ENCODE peak calls at places on chromosomes 11 and 22, in ten cellular contexts. One of them, this sample, is unnamed.

GRCh38 chr11:68430801-68431200 is 29.8 kb upstream of the PPP6R3 start:
- DNase-seq in NAMALWA: no peak
- DNase-seq in left kidney: no peak
- DNase-seq in BJ: no peak
- DNase-seq in stimulated activated CD8-positive, alpha-beta memory T cell treated with anti-CD3 and anti-CD28 coated beads, Interleukin-15, amount 100 ng/mL, for 4 hours: no peak
- DNase-seq in non-pigmented ciliary epithelial cell: no peak
- DNase-seq in activated CD8-positive, alpha-beta memory T cell treated with anti-CD3 and anti-CD28 coated beads for 1 hour: no peak
- DNase-seq in NCI-H2029 treated with DMSO at 0.1 percent for 48 hours: peak; percentile 87
- DNase-seq in fibroblast of pulmonary artery: no peak
- DNase-seq in OCI-M1: no peak
- DNase-seq in this sample: no peak

GRCh38 chr11:103798029-103798428 is 238.4 kb upstream of the DDI1 start:
- DNase-seq in NAMALWA: no peak
- DNase-seq in left kidney: peak; percentile 15
- DNase-seq in BJ: peak; percentile 57
- DNase-seq in stimulated activated CD8-positive, alpha-beta memory T cell treated with anti-CD3 and anti-CD28 coated beads, Interleukin-15, amount 100 ng/mL, for 4 hours: no peak
- DNase-seq in non-pigmented ciliary epithelial cell: peak; percentile 55
- DNase-seq in activated CD8-positive, alpha-beta memory T cell treated with anti-CD3 and anti-CD28 coated beads for 1 hour: no peak
- DNase-seq in NCI-H2029 treated with DMSO at 0.1 percent for 48 hours: no peak
- DNase-seq in fibroblast of pulmonary artery: peak; percentile 93
- DNase-seq in OCI-M1: peak; percentile 56
- DNase-seq in this sample: no peak

GRCh38 chr11:110297082-110297725 is 790 bp upstream of the RDX start:
- DNase-seq in NAMALWA: peak; percentile 8
- DNase-seq in left kidney: no peak
- DNase-seq in BJ: no peak
- DNase-seq in stimulated activated CD8-positive, alpha-beta memory T cell treated with anti-CD3 and anti-CD28 coated beads, Interleukin-15, amount 100 ng/mL, for 4 hours: no peak
- DNase-seq in non-pigmented ciliary epithelial cell: no peak
- DNase-seq in activated CD8-positive, alpha-beta memory T cell treated with anti-CD3 and anti-CD28 coated beads for 1 hour: no peak
- DNase-seq in NCI-H2029 treated with DMSO at 0.1 percent for 48 hours: no peak
- DNase-seq in fibroblast of pulmonary artery: no peak
- DNase-seq in OCI-M1: peak; percentile 68
- DNase-seq in this sample: no peak

GRCh38 chr22:38497869-38498268 is 8.2 kb downstream of the DDX17 start:
- DNase-seq in NAMALWA: no peak
- DNase-seq in left kidney: no peak
- DNase-seq in BJ: no peak
- DNase-seq in stimulated activated CD8-positive, alpha-beta memory T cell treated with anti-CD3 and anti-CD28 coated beads, Interleukin-15, amount 100 ng/mL, for 4 hours: no peak
- DNase-seq in non-pigmented ciliary epithelial cell: no peak
- DNase-seq in activated CD8-positive, alpha-beta memory T cell treated with anti-CD3 and anti-CD28 coated beads for 1 hour: no peak
- DNase-seq in NCI-H2029 treated with DMSO at 0.1 percent for 48 hours: no peak
- DNase-seq in fibroblast of pulmonary artery: no peak
- DNase-seq in OCI-M1: no peak
- DNase-seq in this sample: no peak

GRCh38 chr11:93089474-93090102 is 108.2 kb downstream of the SLC36A4 start:
- DNase-seq in NAMALWA: peak; percentile 32
- DNase-seq in left kidney: peak; percentile 47
- DNase-seq in BJ: no peak
- DNase-seq in stimulated activated CD8-positive, alpha-beta memory T cell treated with anti-CD3 and anti-CD28 coated beads, Interleukin-15, amount 100 ng/mL, for 4 hours: no peak
- DNase-seq in non-pigmented ciliary epithelial cell: peak; percentile 36
- DNase-seq in activated CD8-positive, alpha-beta memory T cell treated with anti-CD3 and anti-CD28 coated beads for 1 hour: no peak
- DNase-seq in NCI-H2029 treated with DMSO at 0.1 percent for 48 hours: peak; percentile 1
- DNase-seq in fibroblast of pulmonary artery: peak; percentile 53
- DNase-seq in OCI-M1: peak; percentile 60
- DNase-seq in this sample: no peak

GRCh38 chr11:69131644-69132300 is 24.0 kb upstream of the SMIM38 start:
- DNase-seq in NAMALWA: no peak
- DNase-seq in left kidney: peak; percentile 96
- DNase-seq in BJ: no peak
- DNase-seq in stimulated activated CD8-positive, alpha-beta memory T cell treated with anti-CD3 and anti-CD28 coated beads, Interleukin-15, amount 100 ng/mL, for 4 hours: no peak
- DNase-seq in non-pigmented ciliary epithelial cell: peak; percentile 30
- DNase-seq in activated CD8-positive, alpha-beta memory T cell treated with anti-CD3 and anti-CD28 coated beads for 1 hour: no peak
- DNase-seq in NCI-H2029 treated with DMSO at 0.1 percent for 48 hours: peak; percentile 6
- DNase-seq in fibroblast of pulmonary artery: peak; percentile 81
- DNase-seq in OCI-M1: peak; percentile 80
- DNase-seq in this sample: no peak

GRCh38 chr11:134939905-134940304 is 527.9 kb upstream of the B3GAT1 start:
- DNase-seq in NAMALWA: no peak
- DNase-seq in left kidney: peak; percentile 70
- DNase-seq in BJ: no peak
- DNase-seq in stimulated activated CD8-positive, alpha-beta memory T cell treated with anti-CD3 and anti-CD28 coated beads, Interleukin-15, amount 100 ng/mL, for 4 hours: no peak
- DNase-seq in non-pigmented ciliary epithelial cell: no peak
- DNase-seq in activated CD8-positive, alpha-beta memory T cell treated with anti-CD3 and anti-CD28 coated beads for 1 hour: no peak
- DNase-seq in NCI-H2029 treated with DMSO at 0.1 percent for 48 hours: no peak
- DNase-seq in fibroblast of pulmonary artery: no peak
- DNase-seq in OCI-M1: peak; percentile 28
- DNase-seq in this sample: no peak

GRCh38 chr22:24189249-24190158 is 8.2 kb downstream of the SUSD2 start:
- DNase-seq in NAMALWA: peak; percentile 55
- DNase-seq in left kidney: peak; percentile 84
- DNase-seq in BJ: no peak
- DNase-seq in stimulated activated CD8-positive, alpha-beta memory T cell treated with anti-CD3 and anti-CD28 coated beads, Interleukin-15, amount 100 ng/mL, for 4 hours: no peak
- DNase-seq in non-pigmented ciliary epithelial cell: no peak
- DNase-seq in activated CD8-positive, alpha-beta memory T cell treated with anti-CD3 and anti-CD28 coated beads for 1 hour: no peak
- DNase-seq in NCI-H2029 treated with DMSO at 0.1 percent for 48 hours: peak; percentile 7
- DNase-seq in fibroblast of pulmonary artery: peak; percentile 76
- DNase-seq in OCI-M1: peak; percentile 85
- DNase-seq in this sample: no peak

GRCh38 chr11:28343304-28344233 is 235.4 kb downstream of the METTL15 start:
- DNase-seq in NAMALWA: no peak
- DNase-seq in left kidney: peak; percentile 3
- DNase-seq in BJ: peak; percentile 59
- DNase-seq in stimulated activated CD8-positive, alpha-beta memory T cell treated with anti-CD3 and anti-CD28 coated beads, Interleukin-15, amount 100 ng/mL, for 4 hours: no peak
- DNase-seq in non-pigmented ciliary epithelial cell: peak; percentile 59
- DNase-seq in activated CD8-positive, alpha-beta memory T cell treated with anti-CD3 and anti-CD28 coated beads for 1 hour: no peak
- DNase-seq in NCI-H2029 treated with DMSO at 0.1 percent for 48 hours: no peak
- DNase-seq in fibroblast of pulmonary artery: peak; percentile 85
- DNase-seq in OCI-M1: peak; percentile 87
- DNase-seq in this sample: peak; percentile 46

GRCh38 chr11:63766501-63767270 is 1.9 kb downstream of the ZFTA start:
- DNase-seq in NAMALWA: no peak
- DNase-seq in left kidney: no peak
- DNase-seq in BJ: no peak
- DNase-seq in stimulated activated CD8-positive, alpha-beta memory T cell treated with anti-CD3 and anti-CD28 coated beads, Interleukin-15, amount 100 ng/mL, for 4 hours: no peak
- DNase-seq in non-pigmented ciliary epithelial cell: no peak
- DNase-seq in activated CD8-positive, alpha-beta memory T cell treated with anti-CD3 and anti-CD28 coated beads for 1 hour: no peak
- DNase-seq in NCI-H2029 treated with DMSO at 0.1 percent for 48 hours: no peak
- DNase-seq in fibroblast of pulmonary artery: no peak
- DNase-seq in OCI-M1: no peak
- DNase-seq in this sample: no peak

GRCh38 chr11:102620858-102621561 is 4.1 kb downstream of the MMP20 start:
- DNase-seq in NAMALWA: no peak
- DNase-seq in left kidney: peak; percentile 12
- DNase-seq in BJ: no peak
- DNase-seq in stimulated activated CD8-positive, alpha-beta memory T cell treated with anti-CD3 and anti-CD28 coated beads, Interleukin-15, amount 100 ng/mL, for 4 hours: no peak
- DNase-seq in non-pigmented ciliary epithelial cell: no peak
- DNase-seq in activated CD8-positive, alpha-beta memory T cell treated with anti-CD3 and anti-CD28 coated beads for 1 hour: no peak
- DNase-seq in NCI-H2029 treated with DMSO at 0.1 percent for 48 hours: no peak
- DNase-seq in fibroblast of pulmonary artery: peak; percentile 80
- DNase-seq in OCI-M1: no peak
- DNase-seq in this sample: no peak

GRCh38 chr22:50717709-50718351 is 20.2 kb upstream of the ACR start:
- DNase-seq in NAMALWA: peak; percentile 51
- DNase-seq in left kidney: no peak
- DNase-seq in BJ: no peak
- DNase-seq in stimulated activated CD8-positive, alpha-beta memory T cell treated with anti-CD3 and anti-CD28 coated beads, Interleukin-15, amount 100 ng/mL, for 4 hours: no peak
- DNase-seq in non-pigmented ciliary epithelial cell: no peak
- DNase-seq in activated CD8-positive, alpha-beta memory T cell treated with anti-CD3 and anti-CD28 coated beads for 1 hour: no peak
- DNase-seq in NCI-H2029 treated with DMSO at 0.1 percent for 48 hours: no peak
- DNase-seq in fibroblast of pulmonary artery: no peak
- DNase-seq in OCI-M1: no peak
- DNase-seq in this sample: no peak

GRCh38 chr11:117547188-117547831 is 219.7 kb downstream of the CEP164 start:
- DNase-seq in NAMALWA: no peak
- DNase-seq in left kidney: no peak
- DNase-seq in BJ: no peak
- DNase-seq in stimulated activated CD8-positive, alpha-beta memory T cell treated with anti-CD3 and anti-CD28 coated beads, Interleukin-15, amount 100 ng/mL, for 4 hours: no peak
- DNase-seq in non-pigmented ciliary epithelial cell: no peak
- DNase-seq in activated CD8-positive, alpha-beta memory T cell treated with anti-CD3 and anti-CD28 coated beads for 1 hour: no peak
- DNase-seq in NCI-H2029 treated with DMSO at 0.1 percent for 48 hours: no peak
- DNase-seq in fibroblast of pulmonary artery: no peak
- DNase-seq in OCI-M1: no peak
- DNase-seq in this sample: no peak

GRCh38 chr11:43021466-43021865 is 290.3 kb upstream of the API5 start:
- DNase-seq in NAMALWA: peak; percentile 53
- DNase-seq in left kidney: peak; percentile 44
- DNase-seq in BJ: no peak
- DNase-seq in stimulated activated CD8-positive, alpha-beta memory T cell treated with anti-CD3 and anti-CD28 coated beads, Interleukin-15, amount 100 ng/mL, for 4 hours: no peak
- DNase-seq in non-pigmented ciliary epithelial cell: no peak
- DNase-seq in activated CD8-positive, alpha-beta memory T cell treated with anti-CD3 and anti-CD28 coated beads for 1 hour: no peak
- DNase-seq in NCI-H2029 treated with DMSO at 0.1 percent for 48 hours: peak; percentile 63
- DNase-seq in fibroblast of pulmonary artery: no peak
- DNase-seq in OCI-M1: peak; percentile 58
- DNase-seq in this sample: no peak

GRCh38 chr11:22808559-22809197 is 20.9 kb downstream of the SVIP start:
- DNase-seq in NAMALWA: no peak
- DNase-seq in left kidney: no peak
- DNase-seq in BJ: no peak
- DNase-seq in stimulated activated CD8-positive, alpha-beta memory T cell treated with anti-CD3 and anti-CD28 coated beads, Interleukin-15, amount 100 ng/mL, for 4 hours: no peak
- DNase-seq in non-pigmented ciliary epithelial cell: no peak
- DNase-seq in activated CD8-positive, alpha-beta memory T cell treated with anti-CD3 and anti-CD28 coated beads for 1 hour: no peak
- DNase-seq in NCI-H2029 treated with DMSO at 0.1 percent for 48 hours: no peak
- DNase-seq in fibroblast of pulmonary artery: peak; percentile 63
- DNase-seq in OCI-M1: no peak
- DNase-seq in this sample: no peak

GRCh38 chr11:70699294-70700221 is 301.2 kb downstream of the CTTN start:
- DNase-seq in NAMALWA: peak; percentile 11
- DNase-seq in left kidney: peak; percentile 69
- DNase-seq in BJ: no peak
- DNase-seq in stimulated activated CD8-positive, alpha-beta memory T cell treated with anti-CD3 and anti-CD28 coated beads, Interleukin-15, amount 100 ng/mL, for 4 hours: no peak
- DNase-seq in non-pigmented ciliary epithelial cell: no peak
- DNase-seq in activated CD8-positive, alpha-beta memory T cell treated with anti-CD3 and anti-CD28 coated beads for 1 hour: no peak
- DNase-seq in NCI-H2029 treated with DMSO at 0.1 percent for 48 hours: no peak
- DNase-seq in fibroblast of pulmonary artery: no peak
- DNase-seq in OCI-M1: no peak
- DNase-seq in this sample: no peak

GRCh38 chr11:8963569-8964323 is 496 bp downstream of the TMEM9B start:
- DNase-seq in NAMALWA: peak; percentile 82
- DNase-seq in left kidney: peak; percentile 92
- DNase-seq in BJ: no peak
- DNase-seq in stimulated activated CD8-positive, alpha-beta memory T cell treated with anti-CD3 and anti-CD28 coated beads, Interleukin-15, amount 100 ng/mL, for 4 hours: peak; percentile 59
- DNase-seq in non-pigmented ciliary epithelial cell: no peak
- DNase-seq in activated CD8-positive, alpha-beta memory T cell treated with anti-CD3 and anti-CD28 coated beads for 1 hour: peak; percentile 63
- DNase-seq in NCI-H2029 treated with DMSO at 0.1 percent for 48 hours: peak; percentile 50
- DNase-seq in fibroblast of pulmonary artery: peak; percentile 63
- DNase-seq in OCI-M1: peak; percentile 87
- DNase-seq in this sample: peak; percentile 46

GRCh38 chr22:47029244-47030001 is 267.0 kb downstream of the TBC1D22A start:
- DNase-seq in NAMALWA: no peak
- DNase-seq in left kidney: no peak
- DNase-seq in BJ: no peak
- DNase-seq in stimulated activated CD8-positive, alpha-beta memory T cell treated with anti-CD3 and anti-CD28 coated beads, Interleukin-15, amount 100 ng/mL, for 4 hours: no peak
- DNase-seq in non-pigmented ciliary epithelial cell: no peak
- DNase-seq in activated CD8-positive, alpha-beta memory T cell treated with anti-CD3 and anti-CD28 coated beads for 1 hour: no peak
- DNase-seq in NCI-H2029 treated with DMSO at 0.1 percent for 48 hours: no peak
- DNase-seq in fibroblast of pulmonary artery: no peak
- DNase-seq in OCI-M1: no peak
- DNase-seq in this sample: no peak

GRCh38 chr11:86999859-87000753 is 37.6 kb upstream of the TMEM135 start:
- DNase-seq in NAMALWA: no peak
- DNase-seq in left kidney: peak; percentile 67
- DNase-seq in BJ: no peak
- DNase-seq in stimulated activated CD8-positive, alpha-beta memory T cell treated with anti-CD3 and anti-CD28 coated beads, Interleukin-15, amount 100 ng/mL, for 4 hours: no peak
- DNase-seq in non-pigmented ciliary epithelial cell: no peak
- DNase-seq in activated CD8-positive, alpha-beta memory T cell treated with anti-CD3 and anti-CD28 coated beads for 1 hour: no peak
- DNase-seq in NCI-H2029 treated with DMSO at 0.1 percent for 48 hours: no peak
- DNase-seq in fibroblast of pulmonary artery: peak; percentile 23
- DNase-seq in OCI-M1: peak; percentile 99
- DNase-seq in this sample: peak; percentile 37

GRCh38 chr22:31825513-31825912 is 71.7 kb downstream of the DEPDC5 start:
- DNase-seq in NAMALWA: no peak
- DNase-seq in left kidney: no peak
- DNase-seq in BJ: no peak
- DNase-seq in stimulated activated CD8-positive, alpha-beta memory T cell treated with anti-CD3 and anti-CD28 coated beads, Interleukin-15, amount 100 ng/mL, for 4 hours: no peak
- DNase-seq in non-pigmented ciliary epithelial cell: no peak
- DNase-seq in activated CD8-positive, alpha-beta memory T cell treated with anti-CD3 and anti-CD28 coated beads for 1 hour: no peak
- DNase-seq in NCI-H2029 treated with DMSO at 0.1 percent for 48 hours: no peak
- DNase-seq in fibroblast of pulmonary artery: no peak
- DNase-seq in OCI-M1: no peak
- DNase-seq in this sample: no peak

GRCh38 chr11:44776840-44777536 is 50.2 kb downstream of the TSPAN18 start:
- DNase-seq in NAMALWA: no peak
- DNase-seq in left kidney: no peak
- DNase-seq in BJ: no peak
- DNase-seq in stimulated activated CD8-positive, alpha-beta memory T cell treated with anti-CD3 and anti-CD28 coated beads, Interleukin-15, amount 100 ng/mL, for 4 hours: no peak
- DNase-seq in non-pigmented ciliary epithelial cell: no peak
- DNase-seq in activated CD8-positive, alpha-beta memory T cell treated with anti-CD3 and anti-CD28 coated beads for 1 hour: no peak
- DNase-seq in NCI-H2029 treated with DMSO at 0.1 percent for 48 hours: no peak
- DNase-seq in fibroblast of pulmonary artery: no peak
- DNase-seq in OCI-M1: no peak
- DNase-seq in this sample: no peak

GRCh38 chr11:72662036-72662435 is 12.2 kb downstream of the PDE2A start:
- DNase-seq in NAMALWA: no peak
- DNase-seq in left kidney: no peak
- DNase-seq in BJ: no peak
- DNase-seq in stimulated activated CD8-positive, alpha-beta memory T cell treated with anti-CD3 and anti-CD28 coated beads, Interleukin-15, amount 100 ng/mL, for 4 hours: no peak
- DNase-seq in non-pigmented ciliary epithelial cell: no peak
- DNase-seq in activated CD8-positive, alpha-beta memory T cell treated with anti-CD3 and anti-CD28 coated beads for 1 hour: no peak
- DNase-seq in NCI-H2029 treated with DMSO at 0.1 percent for 48 hours: no peak
- DNase-seq in fibroblast of pulmonary artery: no peak
- DNase-seq in OCI-M1: no peak
- DNase-seq in this sample: no peak

GRCh38 chr11:86346513-86346912 is 28.2 kb upstream of the CCDC81 start:
- DNase-seq in NAMALWA: no peak
- DNase-seq in left kidney: no peak
- DNase-seq in BJ: no peak
- DNase-seq in stimulated activated CD8-positive, alpha-beta memory T cell treated with anti-CD3 and anti-CD28 coated beads, Interleukin-15, amount 100 ng/mL, for 4 hours: no peak
- DNase-seq in non-pigmented ciliary epithelial cell: no peak
- DNase-seq in activated CD8-positive, alpha-beta memory T cell treated with anti-CD3 and anti-CD28 coated beads for 1 hour: no peak
- DNase-seq in NCI-H2029 treated with DMSO at 0.1 percent for 48 hours: no peak
- DNase-seq in fibroblast of pulmonary artery: no peak
- DNase-seq in OCI-M1: no peak
- DNase-seq in this sample: no peak

GRCh38 chr22:39204216-39204615 is 40.6 kb downstream of the PDGFB start:
- DNase-seq in NAMALWA: no peak
- DNase-seq in left kidney: no peak
- DNase-seq in BJ: no peak
- DNase-seq in stimulated activated CD8-positive, alpha-beta memory T cell treated with anti-CD3 and anti-CD28 coated beads, Interleukin-15, amount 100 ng/mL, for 4 hours: no peak
- DNase-seq in non-pigmented ciliary epithelial cell: no peak
- DNase-seq in activated CD8-positive, alpha-beta memory T cell treated with anti-CD3 and anti-CD28 coated beads for 1 hour: no peak
- DNase-seq in NCI-H2029 treated with DMSO at 0.1 percent for 48 hours: no peak
- DNase-seq in fibroblast of pulmonary artery: no peak
- DNase-seq in OCI-M1: no peak
- DNase-seq in this sample: no peak

GRCh38 chr11:94507485-94507884 is 4.8 kb upstream of the C11orf97 start:
- DNase-seq in NAMALWA: no peak
- DNase-seq in left kidney: no peak
- DNase-seq in BJ: no peak
- DNase-seq in stimulated activated CD8-positive, alpha-beta memory T cell treated with anti-CD3 and anti-CD28 coated beads, Interleukin-15, amount 100 ng/mL, for 4 hours: no peak
- DNase-seq in non-pigmented ciliary epithelial cell: no peak
- DNase-seq in activated CD8-positive, alpha-beta memory T cell treated with anti-CD3 and anti-CD28 coated beads for 1 hour: no peak
- DNase-seq in NCI-H2029 treated with DMSO at 0.1 percent for 48 hours: no peak
- DNase-seq in fibroblast of pulmonary artery: no peak
- DNase-seq in OCI-M1: no peak
- DNase-seq in this sample: no peak

GRCh38 chr11:73143126-73143838 is 1.2 kb upstream of the FCHSD2 start:
- DNase-seq in NAMALWA: peak; percentile 49
- DNase-seq in left kidney: peak; percentile 85
- DNase-seq in BJ: no peak
- DNase-seq in stimulated activated CD8-positive, alpha-beta memory T cell treated with anti-CD3 and anti-CD28 coated beads, Interleukin-15, amount 100 ng/mL, for 4 hours: no peak
- DNase-seq in non-pigmented ciliary epithelial cell: no peak
- DNase-seq in activated CD8-positive, alpha-beta memory T cell treated with anti-CD3 and anti-CD28 coated beads for 1 hour: no peak
- DNase-seq in NCI-H2029 treated with DMSO at 0.1 percent for 48 hours: peak; percentile 53
- DNase-seq in fibroblast of pulmonary artery: peak; percentile 56
- DNase-seq in OCI-M1: peak; percentile 99
- DNase-seq in this sample: peak; percentile 56

GRCh38 chr11:14774738-14775137 is 117.3 kb downstream of the CYP2R1 start:
- DNase-seq in NAMALWA: no peak
- DNase-seq in left kidney: no peak
- DNase-seq in BJ: no peak
- DNase-seq in stimulated activated CD8-positive, alpha-beta memory T cell treated with anti-CD3 and anti-CD28 coated beads, Interleukin-15, amount 100 ng/mL, for 4 hours: no peak
- DNase-seq in non-pigmented ciliary epithelial cell: no peak
- DNase-seq in activated CD8-positive, alpha-beta memory T cell treated with anti-CD3 and anti-CD28 coated beads for 1 hour: no peak
- DNase-seq in NCI-H2029 treated with DMSO at 0.1 percent for 48 hours: no peak
- DNase-seq in fibroblast of pulmonary artery: no peak
- DNase-seq in OCI-M1: no peak
- DNase-seq in this sample: no peak

GRCh38 chr11:100630898-100631297 is 56.2 kb upstream of the ARHGAP42 start:
- DNase-seq in NAMALWA: no peak
- DNase-seq in left kidney: peak; percentile 4
- DNase-seq in BJ: no peak
- DNase-seq in stimulated activated CD8-positive, alpha-beta memory T cell treated with anti-CD3 and anti-CD28 coated beads, Interleukin-15, amount 100 ng/mL, for 4 hours: no peak
- DNase-seq in non-pigmented ciliary epithelial cell: no peak
- DNase-seq in activated CD8-positive, alpha-beta memory T cell treated with anti-CD3 and anti-CD28 coated beads for 1 hour: no peak
- DNase-seq in NCI-H2029 treated with DMSO at 0.1 percent for 48 hours: no peak
- DNase-seq in fibroblast of pulmonary artery: peak; percentile 10
- DNase-seq in OCI-M1: no peak
- DNase-seq in this sample: no peak